ENCODE peak calls at places on chromosomes 1 and 21, in seven cellular contexts. One of them, this sample, is unnamed.

GRCh38 chr1:237712082-237712481 is 178.6 kb downstream of the ZP4 start:
- DNase-seq in HFFc6: no peak
- DNase-seq in stimulated activated CD4-positive, alpha-beta T cell treated with anti-CD3 and anti-CD28 coated beads, Interleukin-1b, Interleukin-23, amount 100 ng/mL, for 24 hours: no peak
- DNase-seq in RPMI8226: no peak
- DNase-seq in progenitor cell of endocrine pancreas: no peak
- DNase-seq in skeletal muscle cell: no peak
- DNase-seq in nephron progenitor cell: no peak
- DNase-seq in this sample: no peak

GRCh38 chr21:37380349-37381323 is 14.1 kb downstream of the DYRK1A start:
- DNase-seq in stimulated activated CD4-positive, alpha-beta T cell treated with anti-CD3 and anti-CD28 coated beads, Interleukin-1b, Interleukin-23, amount 100 ng/mL, for 24 hours: no peak
- DNase-seq in RPMI8226: no peak
- DNase-seq in skeletal muscle cell: no peak
- DNase-seq in progenitor cell of endocrine pancreas: no peak
- DNase-seq in HFFc6: no peak
- DNase-seq in nephron progenitor cell: no peak
- DNase-seq in this sample: no peak

GRCh38 chr1:168482106-168482505 is 61.7 kb downstream of the XCL2 start:
- DNase-seq in HFFc6: no peak
- DNase-seq in nephron progenitor cell: peak; percentile 11
- DNase-seq in progenitor cell of endocrine pancreas: no peak
- DNase-seq in stimulated activated CD4-positive, alpha-beta T cell treated with anti-CD3 and anti-CD28 coated beads, Interleukin-1b, Interleukin-23, amount 100 ng/mL, for 24 hours: no peak
- DNase-seq in RPMI8226: no peak
- DNase-seq in skeletal muscle cell: no peak
- DNase-seq in this sample: peak; percentile 32

GRCh38 chr1:16018308-16018707 is 465 bp upstream of the HSPB7 start:
- DNase-seq in RPMI8226: no peak
- DNase-seq in progenitor cell of endocrine pancreas: no peak
- DNase-seq in skeletal muscle cell: no peak
- DNase-seq in nephron progenitor cell: no peak
- DNase-seq in stimulated activated CD4-positive, alpha-beta T cell treated with anti-CD3 and anti-CD28 coated beads, Interleukin-1b, Interleukin-23, amount 100 ng/mL, for 24 hours: no peak
- DNase-seq in HFFc6: no peak
- DNase-seq in this sample: no peak

GRCh38 chr1:15283500-15283899 is 36.5 kb downstream of the FHAD1 start:
- DNase-seq in nephron progenitor cell: no peak
- DNase-seq in progenitor cell of endocrine pancreas: no peak
- DNase-seq in stimulated activated CD4-positive, alpha-beta T cell treated with anti-CD3 and anti-CD28 coated beads, Interleukin-1b, Interleukin-23, amount 100 ng/mL, for 24 hours: no peak
- DNase-seq in RPMI8226: no peak
- DNase-seq in skeletal muscle cell: no peak
- DNase-seq in HFFc6: peak; percentile 21
- DNase-seq in this sample: no peak

GRCh38 chr1:59123081-59123675 is 173.7 kb upstream of the FGGY start:
- DNase-seq in RPMI8226: no peak
- DNase-seq in skeletal muscle cell: no peak
- DNase-seq in nephron progenitor cell: no peak
- DNase-seq in stimulated activated CD4-positive, alpha-beta T cell treated with anti-CD3 and anti-CD28 coated beads, Interleukin-1b, Interleukin-23, amount 100 ng/mL, for 24 hours: no peak
- DNase-seq in HFFc6: peak; percentile 42
- DNase-seq in progenitor cell of endocrine pancreas: no peak
- DNase-seq in this sample: peak; percentile 79

GRCh38 chr1:2233468-2233867 is 5.3 kb downstream of the SKI start:
- DNase-seq in skeletal muscle cell: no peak
- DNase-seq in nephron progenitor cell: no peak
- DNase-seq in stimulated activated CD4-positive, alpha-beta T cell treated with anti-CD3 and anti-CD28 coated beads, Interleukin-1b, Interleukin-23, amount 100 ng/mL, for 24 hours: no peak
- DNase-seq in progenitor cell of endocrine pancreas: no peak
- DNase-seq in HFFc6: no peak
- DNase-seq in RPMI8226: no peak
- DNase-seq in this sample: peak; percentile 24

GRCh38 chr1:12314328-12314903 is 84.6 kb downstream of the VPS13D start:
- DNase-seq in RPMI8226: no peak
- DNase-seq in skeletal muscle cell: no peak
- DNase-seq in nephron progenitor cell: no peak
- DNase-seq in HFFc6: no peak
- DNase-seq in stimulated activated CD4-positive, alpha-beta T cell treated with anti-CD3 and anti-CD28 coated beads, Interleukin-1b, Interleukin-23, amount 100 ng/mL, for 24 hours: no peak
- DNase-seq in progenitor cell of endocrine pancreas: no peak
- DNase-seq in this sample: peak; percentile 46

GRCh38 chr1:154735061-154735800 is 127.2 kb upstream of the ADAR start:
- DNase-seq in RPMI8226: no peak
- DNase-seq in nephron progenitor cell: no peak
- DNase-seq in stimulated activated CD4-positive, alpha-beta T cell treated with anti-CD3 and anti-CD28 coated beads, Interleukin-1b, Interleukin-23, amount 100 ng/mL, for 24 hours: no peak
- DNase-seq in progenitor cell of endocrine pancreas: no peak
- DNase-seq in HFFc6: no peak
- DNase-seq in skeletal muscle cell: no peak
- DNase-seq in this sample: no peak

GRCh38 chr1:216596298-216596947 is 126.8 kb downstream of the ESRRG start:
- DNase-seq in RPMI8226: no peak
- DNase-seq in HFFc6: no peak
- DNase-seq in stimulated activated CD4-positive, alpha-beta T cell treated with anti-CD3 and anti-CD28 coated beads, Interleukin-1b, Interleukin-23, amount 100 ng/mL, for 24 hours: no peak
- DNase-seq in skeletal muscle cell: no peak
- DNase-seq in progenitor cell of endocrine pancreas: no peak
- DNase-seq in nephron progenitor cell: no peak
- DNase-seq in this sample: no peak

GRCh38 chr1:24122776-24123175 is 10.8 kb upstream of the MYOM3 start:
- DNase-seq in HFFc6: no peak
- DNase-seq in progenitor cell of endocrine pancreas: no peak
- DNase-seq in stimulated activated CD4-positive, alpha-beta T cell treated with anti-CD3 and anti-CD28 coated beads, Interleukin-1b, Interleukin-23, amount 100 ng/mL, for 24 hours: no peak
- DNase-seq in RPMI8226: no peak
- DNase-seq in skeletal muscle cell: no peak
- DNase-seq in nephron progenitor cell: no peak
- DNase-seq in this sample: no peak

GRCh38 chr1:23609971-23610370 is 50.7 kb upstream of the ID3 start:
- DNase-seq in skeletal muscle cell: no peak
- DNase-seq in HFFc6: no peak
- DNase-seq in nephron progenitor cell: no peak
- DNase-seq in progenitor cell of endocrine pancreas: no peak
- DNase-seq in stimulated activated CD4-positive, alpha-beta T cell treated with anti-CD3 and anti-CD28 coated beads, Interleukin-1b, Interleukin-23, amount 100 ng/mL, for 24 hours: no peak
- DNase-seq in RPMI8226: no peak
- DNase-seq in this sample: no peak

GRCh38 chr1:162212713-162213112 is 143.2 kb downstream of the NOS1AP start:
- DNase-seq in HFFc6: no peak
- DNase-seq in RPMI8226: no peak
- DNase-seq in stimulated activated CD4-positive, alpha-beta T cell treated with anti-CD3 and anti-CD28 coated beads, Interleukin-1b, Interleukin-23, amount 100 ng/mL, for 24 hours: no peak
- DNase-seq in skeletal muscle cell: no peak
- DNase-seq in progenitor cell of endocrine pancreas: no peak
- DNase-seq in nephron progenitor cell: no peak
- DNase-seq in this sample: no peak

GRCh38 chr1:91768786-91769697 is 116.9 kb downstream of the TGFBR3 start:
- DNase-seq in RPMI8226: no peak
- DNase-seq in skeletal muscle cell: no peak
- DNase-seq in progenitor cell of endocrine pancreas: no peak
- DNase-seq in HFFc6: peak; percentile 56
- DNase-seq in nephron progenitor cell: no peak
- DNase-seq in stimulated activated CD4-positive, alpha-beta T cell treated with anti-CD3 and anti-CD28 coated beads, Interleukin-1b, Interleukin-23, amount 100 ng/mL, for 24 hours: no peak
- DNase-seq in this sample: peak; percentile 75

GRCh38 chr1:59146651-59147358 is 150.1 kb upstream of the FGGY start:
- DNase-seq in HFFc6: no peak
- DNase-seq in stimulated activated CD4-positive, alpha-beta T cell treated with anti-CD3 and anti-CD28 coated beads, Interleukin-1b, Interleukin-23, amount 100 ng/mL, for 24 hours: peak; percentile 28
- DNase-seq in RPMI8226: peak; percentile 10
- DNase-seq in progenitor cell of endocrine pancreas: peak; percentile 25
- DNase-seq in nephron progenitor cell: peak; percentile 75
- DNase-seq in skeletal muscle cell: no peak
- DNase-seq in this sample: peak; percentile 36

GRCh38 chr21:33157303-33157702 is 72.4 kb upstream of the IFNAR2 start:
- DNase-seq in stimulated activated CD4-positive, alpha-beta T cell treated with anti-CD3 and anti-CD28 coated beads, Interleukin-1b, Interleukin-23, amount 100 ng/mL, for 24 hours: no peak
- DNase-seq in skeletal muscle cell: no peak
- DNase-seq in HFFc6: no peak
- DNase-seq in RPMI8226: no peak
- DNase-seq in nephron progenitor cell: peak; percentile 29
- DNase-seq in progenitor cell of endocrine pancreas: no peak
- DNase-seq in this sample: peak; percentile 5

GRCh38 chr1:93180723-93181613 is at the start of gene CCDC18:
- DNase-seq in skeletal muscle cell: no peak
- DNase-seq in stimulated activated CD4-positive, alpha-beta T cell treated with anti-CD3 and anti-CD28 coated beads, Interleukin-1b, Interleukin-23, amount 100 ng/mL, for 24 hours: peak; percentile 35
- DNase-seq in RPMI8226: peak; percentile 66
- DNase-seq in progenitor cell of endocrine pancreas: no peak
- DNase-seq in nephron progenitor cell: no peak
- DNase-seq in HFFc6: peak; percentile 58
- DNase-seq in this sample: peak; percentile 58

GRCh38 chr1:148263128-148263905 is 111.2 kb upstream of the NBPF11 start:
- DNase-seq in nephron progenitor cell: peak; percentile 60
- DNase-seq in stimulated activated CD4-positive, alpha-beta T cell treated with anti-CD3 and anti-CD28 coated beads, Interleukin-1b, Interleukin-23, amount 100 ng/mL, for 24 hours: peak; percentile 62
- DNase-seq in skeletal muscle cell: peak; percentile 87
- DNase-seq in RPMI8226: peak; percentile 84
- DNase-seq in progenitor cell of endocrine pancreas: peak; percentile 28
- DNase-seq in HFFc6: peak; percentile 55
- DNase-seq in this sample: peak; percentile 81

GRCh38 chr21:46212721-46213484 is 15.7 kb downstream of the LSS start:
- DNase-seq in HFFc6: no peak
- DNase-seq in skeletal muscle cell: no peak
- DNase-seq in RPMI8226: no peak
- DNase-seq in nephron progenitor cell: no peak
- DNase-seq in progenitor cell of endocrine pancreas: no peak
- DNase-seq in stimulated activated CD4-positive, alpha-beta T cell treated with anti-CD3 and anti-CD28 coated beads, Interleukin-1b, Interleukin-23, amount 100 ng/mL, for 24 hours: no peak
- DNase-seq in this sample: no peak

GRCh38 chr1:32073387-32074229 is 869 bp downstream of the TMEM39B start:
- DNase-seq in HFFc6: no peak
- DNase-seq in stimulated activated CD4-positive, alpha-beta T cell treated with anti-CD3 and anti-CD28 coated beads, Interleukin-1b, Interleukin-23, amount 100 ng/mL, for 24 hours: no peak
- DNase-seq in RPMI8226: no peak
- DNase-seq in skeletal muscle cell: no peak
- DNase-seq in progenitor cell of endocrine pancreas: no peak
- DNase-seq in nephron progenitor cell: no peak
- DNase-seq in this sample: no peak

GRCh38 chr1:6695861-6696260 is 5.8 kb downstream of the DNAJC11 start:
- DNase-seq in HFFc6: peak; percentile 14
- DNase-seq in RPMI8226: no peak
- DNase-seq in skeletal muscle cell: no peak
- DNase-seq in stimulated activated CD4-positive, alpha-beta T cell treated with anti-CD3 and anti-CD28 coated beads, Interleukin-1b, Interleukin-23, amount 100 ng/mL, for 24 hours: no peak
- DNase-seq in progenitor cell of endocrine pancreas: no peak
- DNase-seq in nephron progenitor cell: no peak
- DNase-seq in this sample: peak; percentile 60

GRCh38 chr1:31760422-31760900 is 3.7 kb downstream of the ADGRB2 start:
- DNase-seq in stimulated activated CD4-positive, alpha-beta T cell treated with anti-CD3 and anti-CD28 coated beads, Interleukin-1b, Interleukin-23, amount 100 ng/mL, for 24 hours: no peak
- DNase-seq in skeletal muscle cell: no peak
- DNase-seq in HFFc6: no peak
- DNase-seq in nephron progenitor cell: peak; percentile 53
- DNase-seq in progenitor cell of endocrine pancreas: no peak
- DNase-seq in RPMI8226: peak; percentile 40
- DNase-seq in this sample: no peak

GRCh38 chr1:109479311-109479710 is 4.4 kb upstream of the ATXN7L2 start:
- DNase-seq in skeletal muscle cell: no peak
- DNase-seq in nephron progenitor cell: no peak
- DNase-seq in stimulated activated CD4-positive, alpha-beta T cell treated with anti-CD3 and anti-CD28 coated beads, Interleukin-1b, Interleukin-23, amount 100 ng/mL, for 24 hours: no peak
- DNase-seq in HFFc6: no peak
- DNase-seq in RPMI8226: no peak
- DNase-seq in progenitor cell of endocrine pancreas: no peak
- DNase-seq in this sample: no peak

This sample was measured in iris pigment epithelial cell.